ENCODE peak calls at places on chromosomes 5 and 9, in four cellular contexts. C is left ventricle myocardium inferior, T is gastrocnemius medialis, H is A549. G is an unnamed sample.

GRCh38 chr5:32953694-32954093 is 242.6 kb downstream of the NPR3 start:
- DNase-seq in C (no peak), T (no peak), H (no peak), G (peak; percentile 6)

GRCh38 chr5:176819476-176819875 is 9.1 kb downstream of the UNC5A start:
- DNase-seq in C (no peak), T (no peak), H (no peak), G (no peak)

GRCh38 chr5:156595132-156595787 is 254.8 kb upstream of the PPP1R2B start:
- DNase-seq in C (peak; percentile 66), T (peak; percentile 65), H (no peak), G (no peak)

GRCh38 chr5:82351754-82352145 is 73.6 kb upstream of the RPS23 start:
- DNase-seq in C (no peak), T (no peak), H (peak; percentile 55), G (peak; percentile 87)

GRCh38 chr5:77859306-77859705 is 83.2 kb upstream of the TBCA start:
- DNase-seq in C (no peak), T (no peak), H (no peak), G (no peak)

GRCh38 chr9:38227061-38227540 is 158.1 kb upstream of the SHB start:
- DNase-seq in C (no peak), T (no peak), H (peak; percentile 80), G (peak; percentile 27)

GRCh38 chr5:111983459-111983858 is 226.5 kb upstream of the NREP start:
- DNase-seq in C (no peak), T (no peak), H (no peak), G (no peak)

GRCh38 chr5:1374680-1375055 is 29.8 kb upstream of the CLPTM1L start:
- DNase-seq in C (no peak), T (no peak), H (no peak), G (peak; percentile 20)

GRCh38 chr9:125343518-125344284 is 82.1 kb downstream of the GAPVD1 start:
- DNase-seq in C (no peak), T (no peak), H (no peak), G (peak; percentile 79)

GRCh38 chr5:98606961-98607360 is 166.5 kb upstream of the RGMB start:
- DNase-seq in C (no peak), T (no peak), H (no peak), G (no peak)

GRCh38 chr9:89038354-89039091 is 47.3 kb downstream of the S1PR3 start:
- DNase-seq in C (no peak), T (peak; percentile 20), H (no peak), G (peak; percentile 88)
- H3K4me3 ChIP-seq in C (no peak overlapping the region), T (no peak overlapping the region), H (no peak overlapping the region), G (peak overlapping the region; percentile 8)

GRCh38 chr9:122807271-122807900 is 7.5 kb downstream of the OR1K1 start:
- DNase-seq in C (no peak), T (no peak), H (no peak), G (peak; percentile 17)

GRCh38 chr9:122808141-122808540 is 8.2 kb downstream of the OR1K1 start:
- DNase-seq in C (no peak), T (no peak), H (no peak), G (no peak)

GRCh38 chr9:122812736-122813135 is 12.8 kb downstream of the OR1K1 start:
- DNase-seq in C (no peak), T (no peak), H (no peak), G (no peak)

GRCh38 chr9:122806661-122807060 is 6.7 kb downstream of the OR1K1 start:
- DNase-seq in C (no peak), T (no peak), H (no peak), G (no peak)

DNA sequence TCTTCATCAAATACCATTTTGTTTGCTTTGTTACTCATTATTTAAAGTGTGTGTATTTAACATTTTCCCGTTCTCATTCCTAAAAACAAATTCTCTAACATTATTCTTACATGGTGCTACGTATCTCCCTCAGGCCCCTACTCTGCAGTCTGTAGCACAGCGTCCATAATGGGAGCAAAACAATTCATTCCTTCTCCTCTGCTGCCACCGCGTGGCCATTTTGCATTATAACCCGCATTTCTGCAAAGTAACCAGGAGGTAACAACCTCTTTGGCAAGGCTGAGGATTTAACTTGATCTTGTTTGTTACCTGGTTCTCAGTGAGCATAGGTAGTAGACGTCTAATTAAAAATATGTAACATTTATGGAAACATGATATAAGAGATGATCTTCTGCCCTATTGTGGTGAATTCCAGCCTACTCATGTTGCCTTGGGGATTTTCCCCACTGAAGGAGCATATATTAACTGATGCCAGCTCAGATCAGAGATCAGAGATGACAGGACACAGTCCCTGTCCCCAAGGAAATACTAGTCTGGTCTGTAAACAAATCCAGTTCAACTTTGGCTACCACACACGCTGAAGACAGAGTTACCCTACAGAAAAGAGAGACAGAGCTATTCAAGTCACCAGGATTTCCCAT is 10.5 kb downstream of the OR1K1 start:
- DNase-seq in C (peak; percentile 64), T (peak; percentile 35), H (peak; percentile 82), G (peak; percentile 89)
- TF ChIP-seq CTCF in C (peak; percentile 79), T (peak; percentile 74), H (peak; percentile 91), G (peak; percentile 48)

DNA sequence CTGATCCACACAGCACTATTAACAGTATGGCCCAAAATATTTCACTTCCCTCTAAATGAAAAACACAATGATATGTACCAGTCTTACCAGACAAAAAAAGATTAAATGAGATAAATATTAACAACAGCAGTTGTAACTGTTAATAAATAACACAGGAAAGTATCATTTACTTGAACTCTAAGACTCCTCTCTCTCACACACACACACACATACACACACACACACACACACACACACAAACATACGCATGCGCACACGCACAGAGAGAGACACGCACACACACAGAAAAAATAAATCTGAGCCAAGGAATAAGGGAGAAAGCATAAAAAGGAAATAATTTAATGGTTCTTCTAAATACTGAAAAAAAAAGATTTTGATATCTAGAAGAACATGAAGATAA is 32.8 kb downstream of the FANCC start:
- DNase-seq in C (no peak), T (no peak), H (no peak), G (peak; percentile 5)
- H3K4me3 ChIP-seq in C (no peak overlapping the region), T (no peak overlapping the region), H (no peak overlapping the region), G (no peak overlapping the region)

DNA sequence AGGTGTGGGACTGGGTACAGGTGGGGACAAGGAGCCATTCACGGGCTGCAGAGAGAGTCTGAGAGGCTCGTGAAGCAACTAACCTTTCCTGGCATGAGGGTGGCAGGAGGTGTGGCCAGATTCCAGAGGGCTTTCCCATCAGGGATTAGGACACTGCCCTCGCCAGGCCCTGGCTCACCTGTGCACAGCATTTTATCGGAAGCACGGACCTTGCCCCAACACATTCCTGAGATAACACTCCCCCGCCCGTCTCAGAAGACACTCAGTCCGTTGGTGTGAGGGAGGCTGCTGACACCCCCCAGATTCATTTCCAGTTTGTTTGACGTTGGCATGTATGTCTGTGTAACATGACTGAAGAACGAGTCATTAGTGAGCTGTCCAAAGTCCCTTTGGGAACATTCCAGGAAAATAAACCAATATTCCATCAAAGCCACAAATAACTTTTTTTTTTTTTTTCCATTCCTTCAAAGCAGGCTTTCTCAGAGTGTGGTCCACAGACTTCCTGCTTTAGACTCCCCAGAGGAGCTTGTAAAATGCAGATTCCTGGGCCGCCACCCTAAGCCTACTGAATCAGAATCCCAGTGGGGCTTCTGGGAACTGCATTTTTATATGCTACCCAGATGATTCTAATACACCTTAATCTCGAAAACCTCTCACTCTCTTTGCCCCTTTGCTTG is 23.4 kb downstream of the WWC1 start:
- DNase-seq in C (no peak), T (no peak), H (peak; percentile 76), G (peak; percentile 90)
- TF ChIP-seq CTCF in C (no peak), T (no peak), H (peak; percentile 14), G (no peak)